ENCODE peak calls at places on chromosomes 6 and 20, in four cellular contexts. G is IMR-90, H is mesenchymal stem cell, I is H1. D is an unnamed sample.

GRCh38 chr6:136511397-136511796 is 38.8 kb downstream of the MAP7 start:
- DNase-seq in G (no peak), H (no peak), I (no peak), D (no peak)

GRCh38 chr6:134235937-134236751 is 81.8 kb downstream of the SGK1 start:
- DNase-seq in G (peak; percentile 90), H (peak; percentile 78), I (no peak), D (no peak)

GRCh38 chr6:167932468-167933276 is 64.8 kb upstream of the KIF25 start:
- DNase-seq in G (no peak), H (no peak), I (no peak), D (no peak)

GRCh38 chr20:62427172-62428007 is at the start of gene RBBP8NL:
- DNase-seq in G (no peak), H (no peak), I (no peak), D (no peak)

GRCh38 chr6:39330476-39330875 is 8.0 kb upstream of the KCNK16 start:
- DNase-seq in G (no peak), H (no peak), I (no peak), D (no peak)

GRCh38 chr20:57795347-57795697 is 85.5 kb upstream of the PMEPA1 start:
- DNase-seq in G (peak; percentile 2), H (no peak), I (no peak), D (no peak)

GRCh38 chr20:1322511-1323245 is 6.3 kb downstream of the SDCBP2 start:
- DNase-seq in G (peak; percentile 99), H (peak; percentile 98), I (no peak), D (no peak)

GRCh38 chr6:38612386-38612965 is 27.3 kb downstream of the BTBD9 start:
- DNase-seq in G (peak; percentile 82), H (peak; percentile 74), I (no peak), D (no peak)

GRCh38 chr20:48455606-48456360 is 372.0 kb downstream of the PREX1 start:
- DNase-seq in G (no peak), H (no peak), I (no peak), D (no peak)

GRCh38 chr20:2751868-2752630 is 48.4 kb downstream of the CPXM1 start:
- DNase-seq in G (no peak), H (no peak), I (no peak), D (no peak)

GRCh38 chr6:106556368-106556960 is 72.8 kb downstream of the RTN4IP1 start:
- DNase-seq in G (peak; percentile 47), H (peak; percentile 38), I (no peak), D (no peak)

GRCh38 chr6:168603234-168603633 is 162.2 kb downstream of the SMOC2 start:
- DNase-seq in G (no peak), H (no peak), I (no peak), D (no peak)

GRCh38 chr6:56570434-56571359 is 72.0 kb downstream of the DST start:
- DNase-seq in G (peak; percentile 39), H (peak; percentile 49), I (no peak), D (no peak)

GRCh38 chr20:1467355-1468116 is 887 bp upstream of the NSFL1C start:
- DNase-seq in G (no peak), H (no peak), I (no peak), D (no peak)

GRCh38 chr6:15116889-15117288 is 129.0 kb upstream of the JARID2 start:
- DNase-seq in G (no peak), H (no peak), I (no peak), D (no peak)

GRCh38 chr6:71181565-71181964 is 107.0 kb upstream of the OGFRL1 start:
- DNase-seq in G (peak; percentile 87), H (peak; percentile 62), I (peak; percentile 62), D (peak; percentile 8)

GRCh38 chr6:105324386-105325000 is 78.4 kb downstream of the PREP start:
- DNase-seq in G (no peak), H (no peak), I (no peak), D (no peak)

GRCh38 chr6:5099537-5099936 is 14.4 kb downstream of the PPP1R3G start:
- DNase-seq in G (no peak), H (no peak), I (no peak), D (no peak)

GRCh38 chr6:149233056-149233715 is 84.3 kb upstream of the TAB2 start:
- DNase-seq in G (peak; percentile 93), H (peak; percentile 95), I (no peak), D (no peak)

GRCh38 chr6:85594197-85594930 is 706 bp upstream of the SNX14 start:
- DNase-seq in G (peak; percentile 30), H (no peak), I (no peak), D (no peak)

GRCh38 chr6:105981002-105981887 is 104.9 kb upstream of the PRDM1 start:
- DNase-seq in G (no peak), H (peak; percentile 43), I (no peak), D (no peak)

GRCh38 chr20:57457243-57457761 is 66.1 kb downstream of the RBM38 start:
- DNase-seq in G (no peak), H (no peak), I (no peak), D (no peak)

GRCh38 chr6:7463785-7464184 is 74.2 kb downstream of the RIOK1 start:
- DNase-seq in G (peak; percentile 52), H (peak; percentile 57), I (no peak), D (peak; percentile 40)

GRCh38 chr6:12420626-12421025 is 130.5 kb downstream of the EDN1 start:
- DNase-seq in G (peak; percentile 25), H (no peak), I (no peak), D (peak; percentile 11)

GRCh38 chr6:136226027-136226673 is 24.0 kb downstream of the MTFR2 start:
- DNase-seq in G (peak; percentile 67), H (peak; percentile 70), I (no peak), D (peak; percentile 42)

GRCh38 chr6:128069180-128069579 is 168.3 kb upstream of the THEMIS start:
- DNase-seq in G (peak; percentile 87), H (no peak), I (no peak), D (no peak)

GRCh38 chr6:89273816-89274215 is 41.3 kb downstream of the GABRR2 start:
- DNase-seq in G (no peak), H (no peak), I (no peak), D (no peak)

GRCh38 chr6:31702421-31702818 is 704 bp downstream of the ABHD16A start:
- DNase-seq in G (no peak), H (no peak), I (no peak), D (no peak)

GRCh38 chr20:15494841-15495240 is 1078.4 kb downstream of the KIF16B start:
- DNase-seq in G (no peak), H (no peak), I (no peak), D (no peak)

GRCh38 chr6:105484238-105485161 is 81.6 kb upstream of the PREP start:
- DNase-seq in G (peak; percentile 55), H (peak; percentile 72), I (no peak), D (peak; percentile 49)

GRCh38 chr6:156396068-156396771 is 381.0 kb upstream of the ARID1B start:
- DNase-seq in G (no peak), H (no peak), I (no peak), D (peak; percentile 12)

GRCh38 chr20:44056010-44056698 is 130.8 kb downstream of the JPH2 start:
- DNase-seq in G (no peak), H (peak; percentile 8), I (peak; percentile 29), D (peak; percentile 14)

GRCh38 chr20:44887466-44887865 is 2.0 kb downstream of the YWHAB start:
- DNase-seq in G (no peak), H (no peak), I (no peak), D (no peak)

GRCh38 chr6:145015739-145016558 is 719.4 kb downstream of the EPM2A start:
- DNase-seq in G (peak; percentile 97), H (peak; percentile 91), I (no peak), D (no peak)

GRCh38 chr6:143732539-143732938 is 54.8 kb downstream of the PHACTR2 start:
- DNase-seq in G (no peak), H (no peak), I (no peak), D (no peak)

GRCh38 chr6:74603676-74604075 is 602.2 kb downstream of the COL12A1 start:
- DNase-seq in G (peak; percentile 45), H (no peak), I (no peak), D (no peak)

DNA sequence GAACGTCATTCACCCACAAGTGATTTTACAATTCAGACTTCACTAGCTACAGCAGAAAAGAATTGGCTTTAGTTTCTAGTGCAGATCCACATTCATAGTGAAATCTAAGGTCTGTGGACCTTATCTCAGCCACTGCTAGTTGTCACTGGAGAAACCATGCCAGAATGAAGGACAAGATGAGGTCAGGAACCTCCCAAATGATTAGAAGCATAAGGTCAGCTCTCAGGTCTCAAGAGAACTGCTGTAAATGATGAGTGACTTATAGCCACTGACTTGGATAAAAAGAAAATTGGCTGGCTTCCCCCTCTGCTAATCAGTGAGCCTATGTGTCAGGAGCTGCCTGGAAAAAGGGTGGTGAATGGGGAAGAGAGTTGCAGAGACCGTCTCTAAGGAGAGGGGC is 265.3 kb upstream of the BMP2 start:
- DNase-seq in G (no peak), H (no peak), I (no peak), D (no peak)
- H2AK5ac ChIP-seq in G (no peak overlapping the region), H (no peak overlapping the region), I (no peak overlapping the region), D (no peak overlapping the region)

DNA sequence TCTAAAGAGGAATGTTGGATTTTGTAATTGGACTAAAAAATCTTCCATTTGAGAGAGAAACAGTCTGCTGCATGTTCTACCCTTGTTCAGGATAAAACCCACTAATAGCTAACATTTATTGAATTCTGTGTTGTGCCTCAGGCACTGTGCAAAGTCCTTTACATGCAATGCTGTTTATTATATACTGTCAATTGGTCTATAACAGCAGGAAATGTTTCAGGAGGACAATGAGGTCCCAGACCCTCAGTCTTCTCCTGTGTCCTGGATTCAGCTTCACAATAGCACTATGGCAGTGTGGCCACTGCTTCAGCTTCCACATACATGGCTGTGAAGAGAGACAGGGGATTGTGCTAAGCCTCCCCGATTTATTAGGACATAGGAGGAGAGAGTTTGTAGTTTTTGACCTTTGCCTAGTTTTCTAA is 11.0 kb downstream of the PTPN1 start:
- DNase-seq in G (no peak), H (no peak), I (no peak), D (no peak)
- H3K4ac ChIP-seq in G (peak overlapping the region; percentile 66), H (no peak overlapping the region), I (no peak overlapping the region), D (no peak overlapping the region)

GRCh38 chr6:154485784-154486183 is 24.7 kb downstream of the CNKSR3 start:
- DNase-seq in G (no peak), H (no peak), I (no peak), D (no peak)

GRCh38 chr6:154491567-154492470 is 18.7 kb downstream of the CNKSR3 start:
- DNase-seq in G (peak; percentile 50), H (no peak), I (no peak), D (no peak)

GRCh38 chr6:154488802-154489437 is 21.6 kb downstream of the CNKSR3 start:
- DNase-seq in G (peak; percentile 74), H (no peak), I (no peak), D (no peak)

GRCh38 chr6:154488276-154488627 is 22.2 kb downstream of the CNKSR3 start:
- DNase-seq in G (peak; percentile 63), H (no peak), I (no peak), D (no peak)

GRCh38 chr6:154487367-154488275 is 22.9 kb downstream of the CNKSR3 start:
- DNase-seq in G (peak; percentile 31), H (no peak), I (no peak), D (no peak)
- H2AK5ac ChIP-seq in G (no peak overlapping the region), H (no peak overlapping the region), I (no peak overlapping the region), D (no peak overlapping the region)

GRCh38 chr20:50794846-50795634 is at the start of gene BCAS4:
- DNase-seq in G (peak; percentile 79), H (peak; percentile 71), I (peak; percentile 79), D (peak; percentile 86)
- H3K4ac ChIP-seq in G (peak within 1 kb of the TSS; percentile 40), H (no peak within 1 kb of the TSS), I (no peak within 1 kb of the TSS), D (no peak within 1 kb of the TSS)

DNA sequence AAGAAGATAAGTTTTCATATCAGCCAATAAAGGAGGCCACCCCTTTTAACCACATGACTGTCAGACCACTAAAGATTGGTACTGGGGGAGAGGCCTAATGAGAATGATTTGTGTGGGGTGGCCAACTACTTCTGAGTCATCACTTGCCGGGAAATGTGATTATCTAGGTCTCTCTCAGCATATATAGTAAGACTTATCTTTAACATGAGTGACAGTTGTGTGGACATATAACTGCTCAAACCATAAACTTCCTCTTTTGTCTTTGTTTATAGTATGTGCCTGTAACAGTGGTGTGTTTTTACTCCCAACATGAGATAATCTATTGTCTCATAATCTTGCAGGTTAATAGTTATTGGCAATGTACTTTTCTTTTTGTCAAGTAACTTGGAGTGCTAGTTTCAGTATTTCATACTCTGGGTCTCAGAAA is 312.4 kb downstream of the CDKAL1 start:
- DNase-seq in G (peak; percentile 46), H (peak; percentile 57), I (no peak), D (no peak)
- H2AK5ac ChIP-seq in G (no peak overlapping the region), H (no peak overlapping the region), I (no peak overlapping the region), D (no peak overlapping the region)